ENCODE peak calls at places on chromosomes 2 and 18, in nine cellular contexts. G is hepatocyte, H is OCI-LY7, E is SK-N-SH, N is GM23338, Y is PC-3, Q is HCT116, S is GM23248, F is MM.1S. B is an unnamed sample. For H3K79me2, the result is how much of the 10 kb centered on the place peaks cover.

GRCh38 chr2:233820766-233821105 is 33.6 kb downstream of the HJURP start:
- DNase-seq in G (no peak), H (no peak), E (no peak), N (no peak), Y (no peak), Q (no peak), S (no peak), F (no peak), B (no peak)

GRCh38 chr18:8207996-8208395 is 401.2 kb upstream of the RAB12 start:
- DNase-seq in G (peak), H (no peak), E (no peak), N (no peak), Y (no peak), Q (no peak), S (no peak), F (no peak), B (no peak)

GRCh38 chr2:97713296-97714083 is at the start of gene ZAP70:
- DNase-seq in G (no peak), H (peak), E (no peak), N (no peak), Y (no peak), Q (no peak), S (no peak), F (no peak), B (no peak)

GRCh38 chr2:175834472-175834871 is 167.6 kb downstream of the LNPK start:
- DNase-seq in G (no peak), H (no peak), E (no peak), N (peak), Y (no peak), Q (no peak), S (no peak), F (no peak), B (peak)

GRCh38 chr2:96082211-96083063 is 33.9 kb downstream of the ADRA2B start:
- DNase-seq in G (no peak), H (no peak), E (no peak), N (no peak), Y (no peak), Q (no peak), S (no peak), F (no peak), B (no peak)

GRCh38 chr2:232200195-232200594 is 178.4 kb upstream of the ALPP start:
- DNase-seq in G (no peak), H (no peak), E (no peak), N (no peak), Y (peak), Q (no peak), S (no peak), F (no peak), B (no peak)

GRCh38 chr2:213868526-213868925 is 542.3 kb upstream of the VWC2L start:
- DNase-seq in G (no peak), H (no peak), E (no peak), N (no peak), Y (no peak), Q (no peak), S (no peak), F (no peak), B (no peak)

GRCh38 chr18:39742015-39742466 is 2176.4 kb upstream of the CELF4 start:
- DNase-seq in G (peak), H (no peak), E (peak), N (no peak), Y (no peak), Q (no peak), S (no peak), F (no peak), B (no peak)

GRCh38 chr2:73290049-73290839 is 3.1 kb downstream of the EGR4 start:
- DNase-seq in G (peak), H (peak), E (peak), N (peak), Y (peak), Q (no peak), S (peak), F (peak), B (peak)

GRCh38 chr2:233346930-233347329 is 7.4 kb upstream of the DGKD start:
- DNase-seq in G (peak), H (no peak), E (no peak), N (no peak), Y (no peak), Q (no peak), S (no peak), F (no peak), B (no peak)

GRCh38 chr18:60554961-60555360 is 182.4 kb upstream of the MC4R start:
- DNase-seq in G (no peak), H (no peak), E (no peak), N (no peak), Y (no peak), Q (no peak), S (no peak), F (peak), B (no peak)

GRCh38 chr2:217669831-217670230 is 333.0 kb downstream of the TNS1 start:
- DNase-seq in G (no peak), H (no peak), E (no peak), N (no peak), Y (peak), Q (no peak), S (peak), F (no peak), B (no peak)

GRCh38 chr2:241692448-241692847 is 5.8 kb upstream of the DTYMK start:
- DNase-seq in G (peak), H (no peak), E (no peak), N (no peak), Y (peak), Q (no peak), S (peak), F (no peak), B (no peak)

GRCh38 chr2:237538901-237539300 is 27.5 kb upstream of the PRLH start:
- DNase-seq in G (no peak), H (no peak), E (no peak), N (no peak), Y (no peak), Q (no peak), S (no peak), F (no peak), B (no peak)

GRCh38 chr2:109332880-109333279 is 203.9 kb downstream of the SH3RF3 start:
- DNase-seq in G (no peak), H (no peak), E (no peak), N (no peak), Y (no peak), Q (no peak), S (no peak), F (no peak), B (no peak)

GRCh38 chr2:139383532-139383931 is 603.3 kb upstream of the NXPH2 start:
- DNase-seq in G (no peak), H (no peak), E (no peak), N (no peak), Y (no peak), Q (no peak), S (no peak), F (no peak), B (no peak)

GRCh38 chr2:139374307-139374850 is 594.2 kb upstream of the NXPH2 start:
- DNase-seq in G (no peak), H (no peak), E (no peak), N (no peak), Y (no peak), Q (no peak), S (no peak), F (no peak), B (no peak)

DNA sequence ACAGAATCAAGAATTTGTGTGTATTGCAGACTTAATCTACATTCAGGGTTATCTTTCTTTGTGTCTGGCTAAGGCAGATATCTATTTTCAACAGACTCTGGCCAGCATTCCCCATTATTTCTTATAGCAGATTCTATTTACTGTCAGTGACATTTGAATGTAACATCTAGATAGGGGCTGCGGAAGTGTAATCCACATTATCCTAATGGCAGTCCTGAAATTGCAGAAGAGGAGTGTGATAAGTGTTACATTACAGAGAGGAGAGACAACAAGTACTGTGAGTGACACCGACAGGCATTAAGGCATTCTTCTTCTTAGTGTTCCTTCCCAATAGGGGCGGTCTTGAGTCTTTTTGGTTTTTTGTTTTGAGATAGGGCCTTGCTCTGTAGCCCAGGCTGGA is 598.2 kb upstream of the NXPH2 start:
- DNase-seq in G (no peak), H (no peak), E (no peak), N (peak), Y (no peak), Q (no peak), S (no peak), F (no peak), B (no peak)
- TF ChIP-seq EZH2phosphoT487 in G (no peak), H (no peak), E (no peak), N (no peak), Y (no peak), Q (no peak), S (no peak), F (no peak), B (no peak)

GRCh38 chr2:105375001-105375561 is 23.8 kb downstream of the FHL2 start:
- DNase-seq in G (no peak), H (no peak), E (no peak), N (no peak), Y (no peak), Q (no peak), S (no peak), F (no peak), B (no peak)
- H3K79me2 ChIP-seq in G (under half), H (under half), E (under half), N (under half), Y (half or more), Q (half or more), S (half or more), F (under half), B (under half)

GRCh38 chr18:48139427-48140347 is 209.2 kb upstream of the SMAD2 start:
- DNase-seq in G (no peak), H (no peak), E (peak), N (peak), Y (peak), Q (no peak), S (no peak), F (no peak), B (no peak)
- TF ChIP-seq EZH2phosphoT487 in G (no peak), H (no peak), E (no peak), N (no peak), Y (no peak), Q (no peak), S (no peak), F (no peak), B (no peak)

GRCh38 chr2:99471635-99472326 is 18.0 kb downstream of the REV1 start:
- DNase-seq in G (no peak), H (no peak), E (no peak), N (no peak), Y (peak), Q (no peak), S (no peak), F (no peak), B (no peak)
- H3K79me2 ChIP-seq in G (half or more), H (half or more), E (half or more), N (half or more), Y (half or more), Q (half or more), S (half or more), F (half or more), B (half or more)

GRCh38 chr2:64090264-64090663 is 54.0 kb downstream of the PELI1 start:
- DNase-seq in G (no peak), H (peak), E (no peak), N (peak), Y (no peak), Q (no peak), S (no peak), F (no peak), B (no peak)
- TF ChIP-seq EZH2phosphoT487 in G (no peak), H (no peak), E (no peak), N (no peak), Y (no peak), Q (no peak), S (no peak), F (no peak), B (no peak)

DNA sequence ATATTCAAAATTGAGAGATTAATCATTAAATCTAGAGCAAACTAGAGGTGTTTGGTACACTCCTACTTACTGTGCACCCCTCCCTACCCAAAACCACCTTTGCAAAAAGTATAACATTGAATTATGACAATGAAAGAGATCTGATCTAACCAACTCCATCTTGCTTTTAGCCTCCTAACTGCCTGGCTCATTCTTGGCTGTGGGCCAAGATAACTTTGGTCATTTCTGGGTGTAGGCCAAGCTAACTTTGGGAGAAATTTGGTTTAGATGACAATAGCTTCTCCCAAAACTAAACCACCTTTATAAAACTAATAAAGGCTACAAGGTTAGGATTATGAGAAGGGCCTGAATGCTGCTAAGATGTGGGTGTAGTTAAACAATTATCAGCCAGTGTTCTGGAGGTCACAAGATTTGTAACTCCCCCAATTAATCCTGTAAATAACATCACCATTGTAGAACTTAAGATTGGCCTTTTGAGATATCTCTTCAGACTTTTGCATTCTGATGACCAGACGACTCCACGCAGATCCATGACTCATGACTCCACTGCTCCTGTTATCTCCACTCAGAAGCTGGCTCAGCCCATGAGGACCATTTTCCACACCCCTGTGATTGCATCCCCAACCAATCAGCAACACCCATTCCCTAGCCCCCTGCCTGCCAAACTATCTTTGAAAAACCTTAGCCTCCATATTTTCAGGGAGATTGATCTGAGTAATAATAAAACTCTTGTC is 160.2 kb downstream of the FBXO15 start:
- DNase-seq in G (no peak), H (no peak), E (no peak), N (no peak), Y (peak), Q (no peak), S (peak), F (no peak), B (no peak)
- H3K79me2 ChIP-seq in G (under half), H (under half), E (under half), N (under half), Y (under half), Q (under half), S (under half), F (under half), B (under half)

GRCh38 chr2:222024934-222025890 is 273.6 kb downstream of the PAX3 start:
- DNase-seq in G (peak), H (peak), E (peak), N (peak), Y (peak), Q (peak), S (peak), F (peak), B (peak)
- TF ChIP-seq EZH2phosphoT487 in G (no peak), H (no peak), E (no peak), N (no peak), Y (no peak), Q (no peak), S (no peak), F (no peak), B (no peak)

DNA sequence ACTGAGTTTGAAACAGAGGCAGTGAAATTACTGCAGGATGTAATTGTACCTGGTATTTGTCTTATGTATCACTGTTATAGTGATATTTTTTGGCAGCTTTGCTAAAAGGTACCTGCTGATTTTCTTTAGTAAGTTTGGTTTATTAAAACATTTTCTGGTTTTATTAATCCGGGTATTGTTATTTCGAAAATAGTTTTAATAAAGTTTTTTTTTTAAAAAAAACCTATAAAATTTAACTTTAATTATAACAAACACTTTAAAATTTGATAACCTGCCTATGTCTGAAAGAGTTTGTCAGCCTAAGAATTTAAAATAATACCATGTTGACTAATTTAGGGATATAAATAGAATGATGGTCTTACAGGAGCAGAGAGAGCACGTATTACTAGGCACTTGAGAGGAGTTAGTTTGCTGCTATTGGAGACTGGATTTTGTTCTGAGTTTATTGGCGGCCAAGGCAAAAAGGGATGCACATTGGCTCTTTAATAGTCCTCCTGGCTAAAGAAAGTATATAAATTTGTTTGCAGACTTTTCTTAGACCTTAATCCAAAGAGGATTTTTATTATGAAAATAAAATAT is 12.1 kb downstream of the EHBP1 start:
- DNase-seq in G (no peak), H (no peak), E (no peak), N (no peak), Y (no peak), Q (no peak), S (no peak), F (no peak), B (no peak)
- H3K79me2 ChIP-seq in G (half or more), H (under half), E (half or more), N (half or more), Y (half or more), Q (half or more), S (half or more), F (under half), B (half or more)

B was measured in neural progenitor cell.